ENCODE peak calls at places on chromosomes 11 and 22, in seven cellular contexts. L, D, Q, R, K, B and E are unnamed samples.
A peak's percentile ranks its signal among the peaks of the same experiment; 100 is the strongest.

GRCh38 chr11:35794850-35795249 is 132.3 kb downstream of the TRIM44 start:
- DNase-seq in D (peak; percentile 26), L (no peak), B (peak; percentile 54), K (no peak), Q (peak; percentile 88), R (peak; percentile 62), E (no peak)

GRCh38 chr11:31640611-31641010 is 131.0 kb downstream of the ELP4 start:
- DNase-seq in D (peak; percentile 41), K (no peak), B (no peak), Q (no peak), R (no peak), L (no peak), E (no peak)

GRCh38 chr22:29883831-29884139 is 811 bp downstream of the MTMR3 start:
- DNase-seq in D (no peak), K (no peak), L (no peak), B (no peak), R (no peak), Q (peak; percentile 8), E (no peak)

GRCh38 chr11:117820071-117820470 is 4.5 kb downstream of the FXYD2 start:
- DNase-seq in B (no peak), L (no peak), Q (no peak), K (no peak), D (no peak), R (no peak), E (no peak)

GRCh38 chr11:110525883-110526282 is 96.1 kb downstream of the FDX1 start:
- DNase-seq in K (no peak), L (no peak), R (peak; percentile 71), D (no peak), Q (peak; percentile 92), B (no peak), E (no peak)

GRCh38 chr22:31605851-31606585 is 56.0 kb downstream of the PISD start:
- DNase-seq in K (no peak), R (no peak), Q (no peak), L (no peak), D (no peak), B (peak; percentile 84), E (no peak)

GRCh38 chr22:49437956-49438355 is 389.7 kb downstream of the BRD1 start:
- DNase-seq in D (no peak), L (no peak), Q (no peak), K (no peak), B (no peak), R (no peak), E (no peak)

GRCh38 chr22:43172191-43172590 is 14.7 kb downstream of the TTLL12 start:
- DNase-seq in K (no peak), Q (no peak), D (no peak), L (no peak), B (no peak), R (no peak), E (no peak)

GRCh38 chr11:10307411-10308207 is 2.7 kb downstream of the ADM start:
- DNase-seq in Q (peak; percentile 94), B (peak; percentile 92), R (peak; percentile 93), K (no peak), L (peak; percentile 86), D (peak; percentile 92), E (peak; percentile 79)

GRCh38 chr11:77111946-77112345 is 9.3 kb downstream of the OMP start:
- DNase-seq in B (no peak), L (no peak), K (no peak), D (no peak), Q (no peak), R (no peak), E (no peak)

GRCh38 chr11:102914238-102915043 is 39.7 kb upstream of the MMP12 start:
- DNase-seq in D (peak; percentile 83), B (peak; percentile 53), Q (peak; percentile 56), L (peak; percentile 62), K (peak; percentile 19), R (peak; percentile 55), E (peak; percentile 14)

GRCh38 chr22:28799125-28799833 is 1.1 kb downstream of the XBP1 start:
- DNase-seq in D (peak; percentile 74), L (no peak), K (no peak), R (peak; percentile 99), Q (peak; percentile 96), B (peak; percentile 84), E (no peak)
- H3K4me1 ChIP-seq in D (peaks cover 3% of the 10 kb centered on the region), L (no peaks in the 10 kb centered on the region), K (no peaks in the 10 kb centered on the region), R (peaks cover 5% of the 10 kb centered on the region), Q (no peaks in the 10 kb centered on the region), B (peaks cover 2% of the 10 kb centered on the region), E (peaks cover 4% of the 10 kb centered on the region)

GRCh38 chr11:29809121-29809520 is 207.7 kb downstream of the KCNA4 start:
- DNase-seq in Q (no peak), D (peak; percentile 6), K (no peak), L (no peak), B (peak; percentile 25), R (no peak), E (no peak)
- H4K8ac ChIP-seq in Q (no peak overlapping the region), D (no peak overlapping the region), K (no peak overlapping the region), L (no peak overlapping the region), B (no peak overlapping the region), R (no peak overlapping the region), E (no peak overlapping the region)

DNA sequence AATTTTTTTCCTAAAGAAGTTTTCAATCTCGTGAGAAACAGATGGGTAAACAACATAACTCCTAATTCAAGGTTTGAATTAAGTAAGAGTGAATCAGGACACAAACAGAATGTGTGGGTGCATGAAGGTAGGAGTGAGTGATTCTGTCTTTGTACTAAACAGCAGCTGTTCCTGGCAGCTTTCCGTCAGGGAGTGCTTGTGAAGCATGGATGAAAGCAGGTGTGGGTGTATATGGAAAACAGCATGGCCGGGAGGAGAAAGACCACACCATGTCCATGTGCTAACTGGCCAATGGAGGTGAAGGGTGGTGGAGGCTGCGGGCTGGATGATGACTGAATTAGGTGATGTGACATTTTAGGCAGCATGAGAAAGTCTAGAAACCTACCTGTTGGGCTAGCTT is 49.6 kb downstream of the BARX2 start:
- DNase-seq in D (no peak), Q (no peak), L (no peak), B (no peak), K (no peak), R (no peak), E (no peak)
- H3K4ac ChIP-seq in D (no peak overlapping the region), Q (no peak overlapping the region), L (no peak overlapping the region), B (no peak overlapping the region), K (no peak overlapping the region), R (no peak overlapping the region), E (no peak overlapping the region)

DNA sequence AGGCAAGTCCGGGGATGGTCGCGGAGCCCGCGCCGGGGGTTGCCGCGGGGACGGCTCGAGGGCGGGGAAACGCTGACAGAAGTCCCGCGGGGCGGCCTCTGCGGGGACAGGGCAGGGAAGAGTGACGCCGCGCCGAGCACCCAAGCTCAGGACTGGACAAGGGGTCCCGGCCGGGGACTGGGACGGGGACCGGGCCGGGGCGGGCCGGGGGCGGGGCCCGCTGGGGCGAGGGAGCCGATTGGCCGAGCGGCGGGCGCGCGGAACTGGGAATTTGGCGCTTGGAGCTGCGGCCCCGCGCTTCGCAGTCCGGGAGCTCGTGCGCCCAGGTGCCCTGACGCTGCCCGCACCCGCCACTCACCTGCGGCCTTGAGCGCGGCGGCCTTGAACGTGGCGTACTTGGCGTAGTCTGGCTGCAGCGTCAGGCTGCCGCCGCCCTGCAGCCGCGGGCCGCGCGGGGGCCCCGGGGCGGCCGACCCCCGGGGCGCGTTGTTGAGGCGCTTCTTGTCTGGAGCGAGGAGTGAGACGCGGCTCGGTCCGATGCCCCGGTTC is 4.8 kb downstream of the SHISA8 start:
- DNase-seq in L (peak; percentile 78), K (no peak), R (no peak), B (peak; percentile 69), D (peak; percentile 44), Q (no peak), E (no peak)
- H3K4me1 ChIP-seq in L (peaks cover 2% of the 10 kb centered on the region), K (peaks cover 28% of the 10 kb centered on the region), R (peaks cover 44% of the 10 kb centered on the region), B (peaks cover 4% of the 10 kb centered on the region), D (no peaks in the 10 kb centered on the region), Q (peaks cover 2% of the 10 kb centered on the region), E (peaks cover 10% of the 10 kb centered on the region)

GRCh38 chr11:48056325-48057183 is 76.2 kb downstream of the PTPRJ start:
- DNase-seq in K (no peak), R (no peak), D (no peak), L (no peak), B (no peak), Q (no peak), E (no peak)

GRCh38 chr11:48054994-48055291 is 74.6 kb downstream of the PTPRJ start:
- DNase-seq in L (no peak), B (no peak), Q (no peak), R (no peak), K (no peak), D (no peak), E (no peak)

GRCh38 chr11:48052183-48053040 is 72.1 kb downstream of the PTPRJ start:
- DNase-seq in R (peak; percentile 65), B (peak; percentile 86), K (peak; percentile 53), L (peak; percentile 65), Q (peak; percentile 85), D (peak; percentile 90), E (no peak)

GRCh38 chr11:48058064-48058463 is 77.7 kb downstream of the PTPRJ start:
- DNase-seq in B (no peak), K (no peak), R (no peak), D (no peak), Q (no peak), L (no peak), E (no peak)

GRCh38 chr11:48055292-48056132 is 75.2 kb downstream of the PTPRJ start:
- DNase-seq in K (no peak), R (peak; percentile 52), L (no peak), Q (peak; percentile 47), D (no peak), B (no peak), E (no peak)
- H4K8ac ChIP-seq in K (no peak overlapping the region), R (no peak overlapping the region), L (no peak overlapping the region), Q (no peak overlapping the region), D (no peak overlapping the region), B (no peak overlapping the region), E (no peak overlapping the region)

GRCh38 chr11:41522899-41523672 is 63.6 kb upstream of the LRRC4C start:
- DNase-seq in Q (no peak), K (no peak), R (no peak), B (no peak), D (peak; percentile 75), L (no peak), E (no peak)
- H3K4ac ChIP-seq in Q (no peak overlapping the region), K (no peak overlapping the region), R (no peak overlapping the region), B (no peak overlapping the region), D (no peak overlapping the region), L (no peak overlapping the region), E (no peak overlapping the region)

DNA sequence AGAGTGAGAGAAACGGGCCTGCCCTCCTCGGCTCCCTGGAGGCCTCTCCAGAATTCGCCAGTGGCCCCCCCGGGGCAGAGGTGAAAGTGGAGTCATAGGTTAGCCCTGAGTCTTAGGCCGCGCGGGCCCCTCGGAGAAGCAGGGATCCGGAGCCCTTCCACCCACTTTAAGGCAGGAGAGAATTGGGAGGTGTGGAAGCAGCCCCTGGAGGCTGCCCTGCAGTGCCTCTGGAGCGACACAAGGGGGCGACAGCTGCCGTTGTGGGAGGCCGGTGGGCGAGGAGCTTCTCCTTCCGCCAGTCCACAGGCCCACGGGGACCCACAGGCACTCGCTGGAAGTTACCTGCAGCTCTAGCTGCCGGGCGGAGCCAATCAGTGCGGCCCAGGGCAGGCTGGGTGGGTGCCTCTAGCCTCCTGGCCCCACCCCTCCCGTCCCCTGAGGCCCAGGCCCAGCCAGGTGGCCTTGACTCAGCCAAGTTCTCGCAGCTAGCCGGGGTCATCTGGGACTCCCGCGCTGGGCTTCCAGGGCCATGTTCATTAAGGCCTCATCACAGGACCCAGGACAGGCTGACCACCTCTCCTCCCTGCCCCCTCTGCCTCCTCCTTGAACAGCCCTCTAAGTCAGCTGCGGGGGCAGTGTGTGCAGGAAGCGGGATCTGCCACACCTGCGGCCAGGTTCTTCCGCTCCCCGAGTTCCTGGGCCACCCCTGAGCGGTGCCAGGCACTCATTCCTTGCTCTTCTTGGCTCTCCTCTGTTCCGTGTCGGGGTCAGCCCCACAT is 5.0 kb downstream of the DGKZ start:
- DNase-seq in L (peak; percentile 82), Q (no peak), D (peak; percentile 82), B (peak; percentile 73), R (peak; percentile 51), K (no peak), E (no peak)
- H3K4me1 ChIP-seq in L (peaks cover 13% of the 10 kb centered on the region), Q (peaks cover 18% of the 10 kb centered on the region), D (peaks cover 6% of the 10 kb centered on the region), B (peaks cover 16% of the 10 kb centered on the region), R (peaks cover 47% of the 10 kb centered on the region), K (peaks cover 33% of the 10 kb centered on the region), E (peaks cover 9% of the 10 kb centered on the region)